ENCODE peak calls at places on chromosomes 1 and 21, in four cellular contexts. X, T, Y and R are unnamed samples.

GRCh38 chr1:240496941-240497340 is 115.0 kb downstream of the GREM2 start:
- DNase-seq in X (no peak), T (no peak), Y (no peak), R (no peak)

GRCh38 chr1:171422489-171422888 is 62.8 kb upstream of the PRRC2C start:
- DNase-seq in X (no peak), T (no peak), Y (no peak), R (no peak)

GRCh38 chr1:215005078-215005477 is 77.5 kb upstream of the KCNK2 start:
- DNase-seq in X (no peak), T (no peak), Y (no peak), R (peak; percentile 34)

GRCh38 chr1:18155881-18156385 is 48.3 kb downstream of the IGSF21 start:
- DNase-seq in X (no peak), T (no peak), Y (no peak), R (no peak)

GRCh38 chr1:27575861-27576331 is 28.0 kb downstream of the AHDC1 start:
- DNase-seq in X (no peak), T (peak; percentile 83), Y (peak; percentile 51), R (peak; percentile 83)

GRCh38 chr1:239308701-239309333 is 77.6 kb upstream of the CHRM3 start:
- DNase-seq in X (no peak), T (peak; percentile 72), Y (peak; percentile 28), R (peak; percentile 6)

GRCh38 chr1:206551985-206552325 is 44.6 kb downstream of the RASSF5 start:
- DNase-seq in X (no peak), T (no peak), Y (no peak), R (no peak)

GRCh38 chr1:223363856-223364684 is at the start of gene SUSD4:
- DNase-seq in X (peak; percentile 62), T (peak; percentile 90), Y (peak; percentile 27), R (peak; percentile 88)

GRCh38 chr21:27225142-27225541 is 258.3 kb upstream of the ADAMTS5 start:
- DNase-seq in X (no peak), T (no peak), Y (no peak), R (no peak)

GRCh38 chr1:22521692-22522091 is 41.6 kb upstream of the EPHA8 start:
- DNase-seq in X (no peak), T (no peak), Y (no peak), R (no peak)

GRCh38 chr1:111920221-111921024 is 69.0 kb downstream of the KCND3 start:
- DNase-seq in X (no peak), T (no peak), Y (peak; percentile 35), R (no peak)

GRCh38 chr1:94690033-94690712 is 130.0 kb upstream of the SLC44A3 start:
- DNase-seq in X (no peak), T (no peak), Y (no peak), R (no peak)

GRCh38 chr1:35029756-35030155 is 2.0 kb downstream of the ZMYM6 start:
- DNase-seq in X (no peak), T (no peak), Y (no peak), R (no peak)

GRCh38 chr1:21818661-21819060 is 6.6 kb downstream of the LDLRAD2 start:
- DNase-seq in X (peak; percentile 75), T (peak; percentile 73), Y (peak; percentile 27), R (peak; percentile 97)

GRCh38 chr1:33007190-33008050 is 29.3 kb downstream of the AK2 start:
- DNase-seq in X (peak; percentile 18), T (peak; percentile 44), Y (peak; percentile 79), R (peak; percentile 52)

GRCh38 chr1:71339238-71339637 is 258.4 kb upstream of the ZRANB2 start:
- DNase-seq in X (peak; percentile 39), T (peak; percentile 16), Y (no peak), R (no peak)

DNA sequence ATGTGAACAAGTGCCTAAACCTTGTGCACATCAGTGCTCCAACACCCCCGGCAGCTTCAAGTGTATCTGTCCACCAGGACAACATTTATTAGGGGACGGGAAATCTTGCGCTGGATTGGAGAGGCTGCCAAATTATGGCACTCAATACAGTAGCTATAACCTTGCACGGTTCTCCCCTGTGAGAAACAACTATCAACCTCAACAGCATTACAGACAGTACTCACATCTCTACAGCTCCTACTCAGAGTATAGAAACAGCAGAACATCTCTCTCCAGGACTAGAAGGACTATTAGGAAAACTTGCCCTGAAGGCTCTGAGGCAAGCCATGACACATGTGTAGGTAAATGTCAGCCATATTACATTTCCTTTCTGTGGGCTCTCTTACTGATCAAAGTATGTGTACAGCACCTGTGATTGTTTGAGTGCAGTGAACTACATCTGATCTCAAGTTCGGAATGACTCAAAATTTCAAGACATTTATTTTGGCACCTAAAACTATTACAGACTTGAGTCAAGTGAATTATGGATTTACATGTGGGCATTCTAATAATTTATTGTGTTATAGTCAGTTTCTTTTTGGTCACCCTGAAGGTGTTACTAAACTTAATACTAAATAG is 196.5 kb downstream of the TPR start:
- DNase-seq in X (no peak), T (no peak), Y (no peak), R (no peak)
- H3K4me3 ChIP-seq in X (no peak overlapping the region), T (no peak overlapping the region), Y (no peak overlapping the region), R (peak overlapping the region; percentile 25)

GRCh38 chr1:237405912-237406311 is 363.9 kb downstream of the RYR2 start:
- DNase-seq in X (no peak), T (no peak), Y (no peak), R (no peak)

GRCh38 chr1:237416924-237417655 is 375.1 kb downstream of the RYR2 start:
- DNase-seq in X (no peak), T (no peak), Y (no peak), R (no peak)

GRCh38 chr1:237411621-237412020 is 369.6 kb downstream of the RYR2 start:
- DNase-seq in X (no peak), T (no peak), Y (no peak), R (no peak)
- H3K4me3 ChIP-seq in X (no peak overlapping the region), T (no peak overlapping the region), Y (no peak overlapping the region), R (no peak overlapping the region)

GRCh38 chr1:185311589-185312225 is 5.3 kb downstream of the IVNS1ABP start:
- DNase-seq in X (no peak), T (no peak), Y (no peak), R (no peak)
- H3K4me3 ChIP-seq in X (no peak overlapping the region), T (no peak overlapping the region), Y (no peak overlapping the region), R (no peak overlapping the region)

DNA sequence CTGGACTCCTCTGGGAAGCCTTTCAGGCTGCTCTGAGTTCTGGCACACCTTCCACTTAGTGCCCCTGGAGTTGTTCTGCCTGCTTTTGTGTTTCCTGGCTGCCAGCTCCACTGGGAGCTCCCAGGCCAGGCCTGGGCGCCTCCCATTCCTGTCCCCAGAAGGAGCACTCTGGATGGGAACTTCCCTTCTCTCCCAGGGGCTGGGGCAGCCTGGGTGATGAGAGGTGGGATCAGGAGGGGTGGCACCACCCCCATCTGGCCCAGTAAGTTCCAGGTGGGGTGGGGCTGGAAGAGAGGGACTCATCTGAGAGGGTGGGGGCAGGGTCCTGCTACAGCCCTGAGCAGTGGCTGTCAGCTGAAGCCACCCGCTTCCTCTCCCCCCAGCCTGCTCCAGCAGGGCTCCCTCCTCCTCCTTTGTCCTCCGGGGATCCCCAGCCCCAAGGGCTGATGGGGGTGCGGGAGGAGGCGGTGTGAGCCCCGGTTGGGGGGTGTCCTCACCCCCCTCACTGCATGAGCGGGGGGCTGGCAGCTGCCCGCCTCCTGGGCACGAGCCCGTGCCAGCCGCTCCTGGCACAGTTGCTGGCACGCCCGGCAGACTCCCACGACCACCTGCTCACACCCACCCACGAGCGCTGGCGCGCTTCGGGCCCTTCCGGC is 4.7 kb downstream of the FOXO6 start:
- DNase-seq in X (no peak), T (peak; percentile 43), Y (no peak), R (no peak)
- H3K4me3 ChIP-seq in X (no peak overlapping the region), T (peak overlapping the region; percentile 61), Y (peak overlapping the region; percentile 48), R (no peak overlapping the region)

DNA sequence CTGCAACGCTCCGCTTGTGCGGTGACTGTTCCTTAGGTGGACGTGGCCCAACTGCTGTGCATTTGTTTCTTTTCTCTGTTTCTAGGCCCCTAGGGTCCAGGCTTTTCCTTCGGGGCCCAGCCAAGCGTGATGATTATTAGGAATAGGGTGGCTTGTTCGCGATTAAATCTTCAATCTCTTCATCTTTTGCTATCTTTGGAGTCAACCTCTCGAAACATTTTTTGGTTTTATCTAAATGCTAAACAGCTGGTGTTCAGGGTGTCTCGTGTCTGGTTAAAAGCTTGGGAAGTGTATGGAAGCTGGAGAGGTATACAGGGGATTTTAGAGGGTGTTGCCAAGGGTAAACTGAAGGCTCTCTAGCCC is 844 bp upstream of the PLD5 start:
- DNase-seq in X (no peak), T (peak; percentile 49), Y (no peak), R (peak; percentile 47)
- H3K4me3 ChIP-seq in X (no peak overlapping the region), T (peak overlapping the region; percentile 88), Y (peak overlapping the region; percentile 57), R (peak overlapping the region; percentile 54)

GRCh38 chr1:30732277-30732996 is 9.1 kb upstream of the MATN1 start:
- DNase-seq in X (no peak), T (peak; percentile 25), Y (no peak), R (no peak)
- H3K4me3 ChIP-seq in X (no peak overlapping the region), T (no peak overlapping the region), Y (no peak overlapping the region), R (no peak overlapping the region)

DNA sequence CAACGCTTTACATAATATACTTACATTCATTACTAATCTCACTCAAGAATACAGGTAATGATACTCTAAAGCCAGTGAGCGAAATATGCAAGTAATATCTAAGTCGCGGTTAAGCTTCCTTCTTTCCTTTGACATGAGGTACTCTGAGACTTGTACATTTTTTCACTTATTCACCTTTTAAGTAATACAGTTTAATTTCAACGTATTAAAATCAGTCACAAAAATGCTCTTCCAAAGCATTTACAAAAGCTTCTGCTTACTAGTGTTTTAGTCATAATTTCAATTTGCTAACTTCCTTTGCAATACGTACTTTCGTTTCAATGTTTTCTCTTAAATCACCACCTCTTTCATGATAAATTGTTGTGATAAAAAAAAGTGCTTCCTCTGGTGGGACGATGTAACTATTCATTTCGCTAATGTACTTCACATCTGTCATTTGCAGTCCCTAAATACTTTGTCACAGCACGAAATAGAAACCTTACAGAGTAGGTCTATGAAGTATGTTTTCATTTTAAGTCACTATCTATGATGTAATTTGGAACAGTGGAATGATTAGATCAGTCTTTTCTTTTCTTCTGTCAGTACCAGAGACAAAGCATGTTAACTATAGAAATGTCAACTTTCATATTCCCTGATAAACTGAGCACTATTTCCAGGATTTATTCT is 34.0 kb upstream of the ADGRL4 start:
- DNase-seq in X (no peak), T (no peak), Y (no peak), R (peak; percentile 8)
- H3K4me3 ChIP-seq in X (no peak overlapping the region), T (no peak overlapping the region), Y (no peak overlapping the region), R (peak overlapping the region; percentile 46)

GRCh38 chr1:45010855-45011811 is at the start of gene HECTD3:
- DNase-seq in X (peak; percentile 89), T (peak; percentile 86), Y (peak; percentile 61), R (peak; percentile 88)

GRCh38 chr1:45009956-45010854 is 919 bp downstream of the HECTD3 start:
- DNase-seq in X (peak; percentile 31), T (no peak), Y (no peak), R (peak; percentile 56)

GRCh38 chr1:45008516-45008915 is 2.6 kb downstream of the HECTD3 start:
- DNase-seq in X (no peak), T (no peak), Y (no peak), R (no peak)

GRCh38 chr1:45008076-45008475 is 3.0 kb downstream of the HECTD3 start:
- DNase-seq in X (no peak), T (no peak), Y (no peak), R (no peak)

DNA sequence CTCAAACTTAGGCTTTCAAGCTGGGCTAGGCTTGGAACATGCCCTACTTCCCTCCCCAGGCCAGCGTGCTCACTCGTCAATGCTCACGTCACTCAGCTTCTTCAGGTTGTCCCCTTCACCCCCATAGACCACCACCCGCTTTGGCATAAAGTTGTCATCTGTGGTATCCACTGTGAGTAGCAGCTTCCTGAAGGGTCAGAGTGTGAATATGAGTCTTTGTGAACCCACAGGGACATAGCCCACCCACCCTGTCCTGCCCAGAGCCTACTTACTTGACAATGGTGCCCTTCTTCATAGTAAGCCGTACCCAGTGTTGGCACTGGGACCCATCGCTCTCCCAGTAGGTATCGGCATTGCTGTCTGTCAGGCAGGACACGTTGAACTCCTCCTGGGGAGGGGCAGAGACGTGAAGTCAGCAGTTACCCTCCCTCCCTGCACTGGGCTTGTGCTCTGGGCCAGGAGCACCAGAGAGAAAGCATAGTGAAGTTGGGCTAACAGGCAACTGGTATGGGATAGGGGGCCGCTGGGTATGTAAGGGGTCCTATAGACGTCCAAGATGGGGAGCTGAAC is 1.7 kb downstream of the HECTD3 start:
- DNase-seq in X (no peak), T (no peak), Y (no peak), R (no peak)
- H3K4me3 ChIP-seq in X (no peak overlapping the region), T (no peak overlapping the region), Y (no peak overlapping the region), R (peak overlapping the region; percentile 93)